ENCODE peak calls at places on chromosomes 7 and 10, in seven cellular contexts. R, M, C, J, V, D and H are unnamed samples.

GRCh38 chr10:125116652-125117310 is 43.6 kb downstream of the CTBP2 start:
- DNase-seq in M (no peak), C (no peak), J (no peak), V (no peak), R (no peak), D (no peak), H (no peak)

GRCh38 chr7:132158841-132159240 is 417.4 kb downstream of the PLXNA4 start:
- DNase-seq in J (no peak), M (no peak), V (no peak), D (no peak), C (no peak), R (no peak), H (no peak)

GRCh38 chr7:117061751-117062150 is 108.5 kb downstream of the ST7 start:
- DNase-seq in M (no peak), J (no peak), R (no peak), V (no peak), C (no peak), D (peak), H (no peak)

GRCh38 chr10:131855396-131855762 is 45.4 kb upstream of the PPP2R2D start:
- DNase-seq in M (no peak), R (peak), J (no peak), C (peak), V (no peak), D (no peak), H (no peak)

GRCh38 chr10:132391372-132392020 is 5.5 kb upstream of the PWWP2B start:
- DNase-seq in C (peak), D (no peak), J (no peak), R (no peak), V (no peak), M (no peak), H (no peak)

GRCh38 chr7:76023002-76023401 is 24.8 kb downstream of the STYXL1 start:
- DNase-seq in M (peak), V (no peak), J (no peak), R (no peak), C (no peak), D (no peak), H (no peak)

GRCh38 chr7:48759431-48760080 is 164.8 kb upstream of the CDC14C start:
- DNase-seq in R (no peak), M (no peak), C (no peak), D (no peak), V (no peak), J (no peak), H (no peak)

GRCh38 chr10:131310054-131310903 is 1.2 kb downstream of the TCERG1L start:
- DNase-seq in R (no peak), J (no peak), V (no peak), D (no peak), C (no peak), M (peak), H (no peak)

GRCh38 chr10:8444630-8445029 is 390.1 kb downstream of the GATA3 start:
- DNase-seq in V (no peak), D (no peak), C (no peak), J (peak), M (peak), R (peak), H (no peak)

GRCh38 chr7:91169819-91170218 is 94.4 kb upstream of the FZD1 start:
- DNase-seq in D (no peak), C (no peak), M (peak), R (no peak), J (no peak), V (no peak), H (no peak)

GRCh38 chr10:62048473-62048872 is 147.0 kb downstream of the ARID5B start:
- DNase-seq in J (no peak), M (no peak), R (no peak), V (no peak), C (no peak), D (no peak), H (no peak)

GRCh38 chr10:62048919-62049636 is 147.6 kb downstream of the ARID5B start:
- DNase-seq in R (peak), C (peak), V (peak), D (peak), M (peak), J (peak), H (peak)

GRCh38 chr10:62050941-62051433 is 149.5 kb downstream of the ARID5B start:
- DNase-seq in M (peak), C (peak), R (no peak), D (peak), V (peak), J (peak), H (peak)

GRCh38 chr10:62050627-62050924 is 149.1 kb downstream of the ARID5B start:
- DNase-seq in V (no peak), R (no peak), C (no peak), J (no peak), M (no peak), D (no peak), H (no peak)

GRCh38 chr10:62049815-62050626 is 148.5 kb downstream of the ARID5B start:
- DNase-seq in C (no peak), R (no peak), D (no peak), J (peak), M (no peak), V (no peak), H (no peak)
- H3K4me3 ChIP-seq in C (peak), R (peak), D (peak), J (peak), M (peak), V (no peak), H (peak)

GRCh38 chr10:60032723-60033122 is 126.4 kb upstream of the CCDC6 start:
- DNase-seq in M (peak), R (peak), C (no peak), D (peak), J (peak), V (peak), H (peak)
- TF ChIP-seq CTCF in M (peak), R (peak), C (peak), D (peak), J (peak), V (peak), H (peak)

GRCh38 chr10:123134058-123134914 is 1.5 kb upstream of the HMX3 start:
- DNase-seq in J (no peak), V (no peak), M (peak), C (no peak), D (no peak), R (no peak), H (no peak)
- H3K4me3 ChIP-seq in J (no peak), V (no peak), M (peak), C (no peak), D (no peak), R (no peak), H (no peak)

GRCh38 chr7:438916-439315 is 80.7 kb downstream of the PDGFA start:
- DNase-seq in R (no peak), J (no peak), V (no peak), D (no peak), M (no peak), C (no peak), H (no peak)

GRCh38 chr7:437293-438280 is 82.1 kb downstream of the PDGFA start:
- DNase-seq in R (no peak), D (no peak), V (no peak), M (peak), J (no peak), C (no peak), H (no peak)

GRCh38 chr7:440059-440749 is 79.4 kb downstream of the PDGFA start:
- DNase-seq in V (no peak), R (no peak), C (no peak), J (no peak), M (no peak), D (no peak), H (no peak)

GRCh38 chr7:436367-437128 is 83.1 kb downstream of the PDGFA start:
- DNase-seq in J (no peak), V (no peak), C (no peak), M (no peak), D (no peak), R (no peak), H (no peak)

DNA sequence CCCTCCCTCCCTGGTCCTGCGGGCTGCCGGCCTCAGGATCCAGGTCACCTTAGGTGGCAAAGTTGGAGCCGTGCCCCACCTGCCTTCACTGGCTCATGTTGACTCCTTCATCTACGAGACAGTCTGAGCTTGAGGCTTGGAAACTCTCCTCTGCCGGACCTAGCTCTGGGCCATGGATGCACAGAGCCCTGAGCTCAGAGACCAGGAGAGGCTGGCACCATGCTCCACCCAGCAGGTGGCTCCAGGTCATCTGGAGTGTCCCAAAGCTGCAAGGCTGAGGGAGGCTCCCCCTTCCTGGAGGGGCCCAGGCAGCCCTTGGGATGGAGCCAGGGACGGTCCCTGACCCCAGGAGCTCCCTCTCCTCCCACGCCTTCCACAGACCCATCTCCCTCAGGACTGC is 81.3 kb downstream of the PDGFA start:
- DNase-seq in C (no peak), M (no peak), J (no peak), R (no peak), D (no peak), V (no peak), H (no peak)
- TF ChIP-seq CTCF in C (no peak), M (no peak), J (no peak), R (no peak), D (no peak), V (no peak), H (no peak)